ENCODE peak calls at places on chromosomes 6 and 20, in four cellular contexts. E is tibial artery, O is heart right ventricle, P is PC-9. K is an unnamed sample.
A peak's percentile ranks its signal among the peaks of the same experiment; 100 is the strongest.

GRCh38 chr6:121319112-121319553 is 15.1 kb downstream of the TBC1D32 start:
- DNase-seq in O (no peak), E (no peak), P (no peak), K (peak; percentile 78)

GRCh38 chr6:130008236-130008873 is 10.0 kb upstream of the L3MBTL3 start:
- DNase-seq in P (no peak), O (no peak), E (no peak), K (no peak)

GRCh38 chr20:24160563-24161355 is 172.2 kb upstream of the GGTLC1 start:
- DNase-seq in E (peak; percentile 60), P (no peak), O (peak; percentile 22), K (peak; percentile 88)

GRCh38 chr20:3768342-3769130 is 983 bp upstream of the ADISSP start:
- DNase-seq in O (peak; percentile 68), P (peak; percentile 73), E (peak; percentile 70), K (peak; percentile 83)

GRCh38 chr6:89082439-89082838 is 1.9 kb downstream of the PNRC1 start:
- DNase-seq in E (no peak), O (no peak), P (no peak), K (peak; percentile 51)

GRCh38 chr6:33271608-33272357 is at the start of the genes RPS18 and VPS52:
- DNase-seq in O (peak; percentile 96), E (peak; percentile 96), P (peak; percentile 94), K (peak; percentile 100)

GRCh38 chr6:105882071-105882803 is 203.9 kb upstream of the PRDM1 start:
- DNase-seq in O (no peak), E (no peak), P (no peak), K (peak; percentile 66)

GRCh38 chr6:70651326-70651905 is 16.3 kb upstream of the SMAP1 start:
- DNase-seq in O (no peak), E (no peak), P (no peak), K (no peak)

GRCh38 chr6:110682460-110682853 is 132.8 kb downstream of the CDK19 start:
- DNase-seq in P (peak; percentile 81), E (peak; percentile 58), O (peak; percentile 85), K (peak; percentile 89)

DNA sequence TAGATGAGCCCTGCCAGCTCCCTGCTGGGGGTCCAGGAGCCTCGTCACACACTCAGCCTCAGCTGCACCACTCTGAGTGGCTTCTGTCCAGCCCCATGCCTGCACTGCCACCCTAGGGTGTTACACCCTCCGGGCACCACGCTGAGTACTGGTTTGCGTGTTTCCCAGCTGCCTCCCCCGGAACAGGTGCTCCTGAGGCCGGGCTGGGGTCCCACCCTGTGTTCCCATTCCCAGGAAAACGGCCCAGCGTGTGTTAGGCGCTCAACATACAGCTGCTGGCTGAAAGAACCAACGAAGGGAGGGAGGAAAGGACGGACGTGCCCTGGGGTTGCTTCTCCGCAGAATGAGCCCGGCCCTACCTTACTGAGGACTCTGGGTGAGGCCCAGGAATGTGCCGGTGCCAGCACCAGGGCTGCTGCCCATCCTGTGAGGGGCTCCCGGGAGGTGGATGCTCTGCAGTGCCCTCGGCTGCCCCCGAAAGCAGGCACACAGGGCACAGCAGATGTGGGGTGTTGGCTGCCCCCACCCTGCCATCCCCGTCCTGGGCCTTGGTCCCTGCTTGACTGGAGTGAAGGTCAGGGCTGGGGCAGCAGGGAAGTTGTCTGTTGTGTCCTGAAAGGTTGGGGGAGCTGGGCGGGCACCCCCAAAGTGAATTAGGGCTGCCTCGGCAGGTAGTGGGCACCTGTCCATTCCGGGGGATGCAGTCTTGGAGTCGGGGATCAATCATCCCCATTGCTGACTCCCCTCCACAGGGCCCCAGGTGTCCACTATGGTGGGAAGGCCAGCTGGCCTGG is 16.3 kb downstream of the LAMA5 start:
- DNase-seq in O (no peak), P (no peak), E (no peak), K (no peak)
- H3K4me3 ChIP-seq in O (no peak overlapping the region), P (peak overlapping the region; percentile 12), E (no peak overlapping the region), K (no peak overlapping the region)

GRCh38 chr20:17636523-17637412 is 45.3 kb downstream of the RRBP1 start:
- DNase-seq in O (no peak), E (no peak), P (no peak), K (no peak)
- H3K36me3 ChIP-seq in O (peaks cover 5% of the 10 kb centered on the region), E (peaks cover 93% of the 10 kb centered on the region), P (peaks cover 4% of the 10 kb centered on the region), K (peaks cover 80% of the 10 kb centered on the region)

GRCh38 chr6:125949069-125949468 is 7.5 kb upstream of the HINT3 start:
- DNase-seq in E (no peak), O (no peak), P (no peak), K (no peak)
- H3K4me1 ChIP-seq in E (peaks cover 12% of the 10 kb centered on the region), O (no peaks in the 10 kb centered on the region), P (peaks cover 50% of the 10 kb centered on the region), K (peaks cover 38% of the 10 kb centered on the region)

DNA sequence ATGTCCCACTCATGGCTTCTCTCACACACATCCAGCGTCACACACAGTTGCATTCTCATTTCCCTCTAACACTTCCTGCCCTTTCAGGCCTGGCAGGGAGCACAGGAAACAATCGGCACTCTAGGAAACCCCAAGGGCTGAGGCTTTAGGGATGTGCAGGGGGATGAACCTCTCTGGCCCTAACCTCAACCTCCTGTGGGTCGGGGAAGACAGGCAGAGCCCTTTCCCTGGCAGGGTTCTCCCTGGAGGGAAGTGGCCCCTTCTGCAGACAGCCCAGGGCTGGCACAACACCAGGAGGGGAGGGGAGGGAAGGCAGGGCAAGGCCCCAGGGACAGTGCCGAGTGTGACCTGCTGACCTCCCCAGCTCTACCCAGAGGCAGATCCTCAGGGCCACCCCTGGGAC is 2.7 kb downstream of the TEAD3 start:
- DNase-seq in O (no peak), P (no peak), E (no peak), K (peak; percentile 39)
- H3K4me3 ChIP-seq in O (no peak overlapping the region), P (no peak overlapping the region), E (peak overlapping the region; percentile 96), K (peak overlapping the region; percentile 56)

GRCh38 chr20:41172296-41173140 is 35.2 kb downstream of the PLCG1 start:
- DNase-seq in P (no peak), O (peak; percentile 14), E (peak; percentile 42), K (no peak)
- H3K36me3 ChIP-seq in P (peaks cover 6% of the 10 kb centered on the region), O (no peaks in the 10 kb centered on the region), E (peaks cover 65% of the 10 kb centered on the region), K (peaks cover 73% of the 10 kb centered on the region)

GRCh38 chr6:15425947-15426346 is 180.1 kb downstream of the JARID2 start:
- DNase-seq in P (no peak), E (no peak), O (no peak), K (no peak)
- H3K4me1 ChIP-seq in P (peaks cover 8% of the 10 kb centered on the region), E (peaks cover 12% of the 10 kb centered on the region), O (peaks cover 31% of the 10 kb centered on the region), K (peaks cover 30% of the 10 kb centered on the region)

DNA sequence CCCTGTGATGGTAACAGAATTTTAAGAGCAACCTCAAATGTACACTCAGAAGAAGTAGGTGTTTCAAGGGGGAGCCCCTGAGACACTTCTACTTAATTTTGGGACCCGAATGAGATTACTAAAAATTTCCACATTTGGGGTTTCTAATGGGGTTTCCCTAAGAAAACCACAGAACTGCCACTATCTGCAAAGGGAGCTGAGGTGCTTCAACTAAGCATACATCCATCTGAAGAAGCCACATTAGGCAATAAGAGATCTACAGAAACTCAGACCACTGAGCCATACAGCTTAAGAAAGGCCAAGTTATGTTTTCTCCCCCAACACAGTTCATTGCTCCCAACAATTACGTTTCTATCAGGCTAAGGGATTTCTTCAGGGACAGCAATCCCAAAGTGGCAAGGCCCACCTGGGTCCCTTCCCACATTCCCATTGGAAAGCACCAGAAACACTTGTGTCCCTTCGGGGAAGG is 5.2 kb downstream of the BCL2L1 start:
- DNase-seq in P (no peak), E (no peak), O (no peak), K (no peak)
- H3K4me3 ChIP-seq in P (peak overlapping the region; percentile 88), E (peak overlapping the region; percentile 76), O (peak overlapping the region; percentile 80), K (peak overlapping the region; percentile 68)

GRCh38 chr6:43016166-43016915 is 2.3 kb downstream of the KLHDC3 start:
- DNase-seq in E (no peak), P (no peak), O (peak; percentile 29), K (no peak)

GRCh38 chr6:43013020-43013842 is 515 bp downstream of the MEA1 start:
- DNase-seq in O (no peak), P (peak; percentile 55), E (no peak), K (no peak)

GRCh38 chr6:43012364-43012763 is 1.4 kb downstream of the MEA1 start:
- DNase-seq in E (no peak), P (no peak), O (no peak), K (no peak)

GRCh38 chr6:43014434-43014909 is 423 bp downstream of the KLHDC3 start:
- DNase-seq in P (no peak), O (no peak), E (no peak), K (peak; percentile 71)

DNA sequence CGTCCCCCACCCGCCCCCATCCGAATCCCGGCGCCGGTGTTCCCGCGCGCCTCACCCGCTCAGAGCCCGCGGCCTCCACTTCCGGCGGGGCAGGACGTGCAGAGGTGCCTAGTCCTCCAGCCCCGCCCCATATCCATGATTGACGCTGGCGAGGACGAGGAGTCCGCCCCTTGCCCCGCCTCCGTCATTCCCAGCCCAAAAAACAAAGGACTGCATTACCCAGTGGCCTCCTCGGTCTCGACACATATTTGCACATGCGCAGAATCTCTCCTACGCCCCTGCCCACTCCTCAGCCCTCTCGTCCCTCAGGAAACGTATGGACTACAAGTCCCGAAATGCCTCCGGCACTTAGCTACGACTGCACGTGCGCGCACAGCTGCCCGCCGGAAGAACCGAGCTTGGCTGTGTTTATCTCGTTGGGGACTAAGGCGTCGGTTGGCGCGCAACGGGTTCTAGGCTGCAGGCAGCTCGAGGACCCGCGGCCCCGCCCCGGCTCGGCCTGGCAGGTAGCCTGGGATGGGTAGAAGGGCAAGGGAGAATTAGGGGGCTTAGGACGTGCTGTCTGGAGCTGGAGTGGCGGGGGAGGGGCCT is at the start of the genes KLHDC3 and MEA1:
- DNase-seq in E (peak; percentile 99), P (peak; percentile 99), O (peak; percentile 99), K (peak; percentile 100)
- H3K36me3 ChIP-seq in E (peaks cover 53% of the 10 kb centered on the region), P (peaks cover 1% of the 10 kb centered on the region), O (no peaks in the 10 kb centered on the region), K (peaks cover 47% of the 10 kb centered on the region)

GRCh38 chr20:43960231-43960630 is 45.6 kb downstream of the TOX2 start:
- DNase-seq in O (no peak), P (no peak), E (no peak), K (no peak)
- H3K4me1 ChIP-seq in O (peaks cover 6% of the 10 kb centered on the region), P (peaks cover 34% of the 10 kb centered on the region), E (peaks cover 7% of the 10 kb centered on the region), K (peaks cover 24% of the 10 kb centered on the region)